ENCODE peak calls at places on chromosomes 16 and 17, in ten cellular contexts. W is HCT116, K is body of pancreas, H is adrenal gland, F is lower lobe of right lung, P is psoas muscle, V is prostate gland, Q is breast epithelium, O is right cardiac atrium, N is cardiac muscle cell. R is an unnamed sample.

GRCh38 chr16:85625053-85625452 is 11.9 kb downstream of the GSE1 start:
- DNase-seq in K (no peak), Q (no peak), F (no peak), N (no peak), P (no peak), H (no peak), W (no peak), O (no peak), V (no peak), R (no peak)

GRCh38 chr17:17305282-17305801 is 2.2 kb downstream of the NT5M start:
- DNase-seq in F (no peak), N (peak), H (no peak), K (no peak), Q (no peak), W (no peak), V (no peak), O (no peak), P (no peak), R (no peak)

GRCh38 chr16:27762441-27762840 is 212.5 kb downstream of the KATNIP start:
- DNase-seq in N (peak), Q (no peak), F (peak), O (no peak), V (no peak), P (no peak), H (no peak), W (peak), K (no peak), R (no peak)

GRCh38 chr16:78871241-78871640 is 729.3 kb downstream of the MAF start:
- DNase-seq in H (no peak), N (no peak), F (no peak), W (no peak), Q (no peak), K (peak), O (no peak), P (no peak), V (no peak), R (no peak)

GRCh38 chr16:27402964-27403600 is 1.1 kb downstream of the IL21R start:
- DNase-seq in W (no peak), Q (no peak), F (no peak), O (no peak), P (no peak), V (no peak), K (no peak), H (no peak), N (no peak), R (no peak)

GRCh38 chr16:80803341-80804060 is 897 bp downstream of the CDYL2 start:
- DNase-seq in H (peak), O (peak), V (peak), F (peak), K (peak), P (peak), Q (no peak), W (no peak), N (peak), R (no peak)

GRCh38 chr17:46968896-46969295 is 10.2 kb downstream of the RPRML start:
- DNase-seq in N (no peak), V (no peak), W (no peak), O (no peak), K (no peak), H (no peak), Q (no peak), P (no peak), F (no peak), R (peak)

GRCh38 chr17:12580640-12581039 is 85.0 kb upstream of the MYOCD start:
- DNase-seq in N (no peak), K (no peak), F (no peak), P (no peak), W (no peak), V (no peak), O (no peak), Q (no peak), H (no peak), R (no peak)

GRCh38 chr16:46883353-46883689 is 841 bp upstream of the GPT2 start:
- DNase-seq in W (no peak), F (no peak), H (peak), K (peak), V (peak), Q (no peak), P (no peak), O (no peak), N (no peak), R (no peak)

GRCh38 chr17:61555127-61555531 is 35.9 kb downstream of the NACA2 start:
- DNase-seq in N (no peak), V (no peak), F (no peak), O (no peak), Q (no peak), P (no peak), H (no peak), K (no peak), W (no peak), R (no peak)

GRCh38 chr16:86566601-86566965 is at the start of gene FOXC2:
- DNase-seq in O (peak), V (peak), F (peak), Q (peak), W (no peak), H (peak), P (peak), N (peak), K (peak), R (peak)

GRCh38 chr16:12231666-12232065 is 255.1 kb downstream of the SNX29 start:
- DNase-seq in F (no peak), V (no peak), K (no peak), W (no peak), N (no peak), P (no peak), O (no peak), H (no peak), Q (no peak), R (no peak)

GRCh38 chr17:2634361-2634960 is 41.0 kb downstream of the PAFAH1B1 start:
- DNase-seq in W (peak), N (no peak), H (no peak), V (no peak), Q (no peak), F (no peak), O (no peak), P (no peak), K (no peak), R (no peak)

GRCh38 chr16:25012525-25012991 is 2.6 kb downstream of the ARHGAP17 start:
- DNase-seq in Q (no peak), V (no peak), N (peak), H (no peak), P (no peak), K (no peak), O (no peak), F (no peak), W (no peak), R (no peak)

GRCh38 chr17:2264023-2264860 is 39.3 kb downstream of the SMG6 start:
- DNase-seq in K (no peak), F (no peak), H (no peak), Q (no peak), P (no peak), O (no peak), N (peak), V (no peak), W (no peak), R (no peak)

GRCh38 chr17:27654654-27655524 is 23.9 kb downstream of the LGALS9 start:
- DNase-seq in P (peak), W (peak), Q (no peak), F (peak), O (peak), V (peak), H (peak), N (peak), K (peak), R (peak)

GRCh38 chr16:53417011-53417410 is 17.3 kb upstream of the RBL2 start:
- DNase-seq in F (no peak), V (no peak), H (no peak), K (no peak), P (no peak), N (peak), Q (no peak), W (no peak), O (no peak), R (no peak)

GRCh38 chr17:29645516-29646051 is 22.9 kb upstream of the CORO6 start:
- DNase-seq in N (peak), H (peak), O (peak), P (peak), Q (peak), V (peak), F (peak), W (no peak), K (peak), R (peak)

GRCh38 chr17:34251186-34251585 is 3.9 kb upstream of the CCL2 start:
- DNase-seq in V (no peak), W (no peak), O (no peak), N (no peak), K (no peak), H (no peak), Q (no peak), P (no peak), F (no peak), R (no peak)

GRCh38 chr16:87723224-87723619 is 42.6 kb downstream of the KLHDC4 start:
- DNase-seq in O (peak), H (peak), N (peak), F (no peak), K (peak), Q (no peak), P (peak), W (no peak), V (no peak), R (no peak)

GRCh38 chr17:57935833-57936807 is 19.1 kb downstream of the CUEDC1 start:
- DNase-seq in H (peak), O (peak), W (no peak), P (peak), K (peak), F (no peak), V (no peak), N (peak), Q (peak), R (peak)

DNA sequence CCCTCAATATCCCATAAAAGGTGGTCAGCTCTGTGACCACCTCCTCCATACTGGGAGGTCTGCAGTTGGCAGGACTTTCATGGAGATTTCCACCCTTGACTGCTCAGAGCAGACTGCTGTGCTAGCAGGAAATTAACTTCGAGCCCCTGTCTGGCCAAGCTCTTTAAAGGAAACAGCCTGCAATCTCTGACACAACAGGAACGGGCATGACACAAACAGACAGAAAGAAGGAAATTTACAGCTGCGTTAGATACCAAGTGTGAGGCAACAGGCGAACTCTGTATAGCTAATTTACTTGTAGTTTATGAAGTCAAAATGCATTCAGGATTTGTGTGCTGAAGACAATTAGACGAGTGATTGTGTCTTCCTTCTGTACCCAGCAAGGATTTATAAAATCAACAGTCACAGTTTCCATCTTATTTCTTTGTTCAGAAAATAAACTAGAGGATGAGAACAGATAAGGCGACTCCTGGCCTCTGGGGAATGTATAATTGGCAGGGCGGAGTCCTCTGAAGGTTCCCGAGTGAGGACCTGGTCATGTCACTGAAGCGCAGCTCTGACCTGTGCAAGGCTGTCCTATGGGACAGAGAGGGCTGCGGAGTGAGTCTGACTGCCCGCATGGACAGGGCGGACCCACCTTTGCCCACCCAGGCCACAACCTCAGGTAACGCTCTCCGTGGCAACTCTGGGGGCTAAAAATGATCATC is 16.1 kb downstream of the WIPI1 start:
- DNase-seq in V (no peak), W (no peak), P (no peak), Q (no peak), O (no peak), F (no peak), N (peak), H (peak), K (no peak), R (no peak)
- H3K27ac ChIP-seq in V (peak), W (no peak), P (peak), Q (peak), O (peak), F (peak), N (no peak), H (peak), K (no peak), R (no peak)

GRCh38 chr16:65079549-65079948 is 42.3 kb downstream of the CDH11 start:
- DNase-seq in Q (no peak), N (no peak), W (no peak), P (no peak), O (no peak), F (no peak), K (no peak), V (no peak), H (no peak), R (no peak)
- H3K27ac ChIP-seq in Q (no peak), N (no peak), W (no peak), P (no peak), O (no peak), F (no peak), K (no peak), V (no peak), H (no peak), R (no peak)

DNA sequence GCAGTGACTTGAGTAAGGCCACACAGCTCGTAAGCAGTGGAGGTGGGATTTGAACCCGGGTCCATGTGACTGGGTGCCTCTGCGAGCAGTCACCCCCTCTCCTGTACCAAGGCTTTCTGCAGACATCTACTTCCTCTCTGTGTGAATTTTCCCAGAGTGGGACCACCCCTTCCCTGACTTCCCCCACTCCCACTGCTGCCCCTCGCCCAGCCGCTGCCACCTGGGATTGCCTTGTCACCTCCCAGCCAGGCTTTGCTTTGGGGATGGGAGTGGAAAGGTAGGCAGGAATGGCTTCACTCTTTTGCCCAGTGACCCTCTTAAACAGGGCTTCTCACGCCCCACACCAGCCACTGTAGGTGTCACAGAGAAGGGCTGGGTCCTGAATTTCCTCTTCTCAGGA is 105.2 kb upstream of the SEC14L1 start:
- DNase-seq in W (no peak), P (no peak), H (no peak), N (no peak), O (no peak), V (no peak), K (no peak), F (no peak), Q (no peak), R (no peak)
- H3K27ac ChIP-seq in W (no peak), P (no peak), H (no peak), N (no peak), O (no peak), V (no peak), K (no peak), F (no peak), Q (no peak), R (no peak)

DNA sequence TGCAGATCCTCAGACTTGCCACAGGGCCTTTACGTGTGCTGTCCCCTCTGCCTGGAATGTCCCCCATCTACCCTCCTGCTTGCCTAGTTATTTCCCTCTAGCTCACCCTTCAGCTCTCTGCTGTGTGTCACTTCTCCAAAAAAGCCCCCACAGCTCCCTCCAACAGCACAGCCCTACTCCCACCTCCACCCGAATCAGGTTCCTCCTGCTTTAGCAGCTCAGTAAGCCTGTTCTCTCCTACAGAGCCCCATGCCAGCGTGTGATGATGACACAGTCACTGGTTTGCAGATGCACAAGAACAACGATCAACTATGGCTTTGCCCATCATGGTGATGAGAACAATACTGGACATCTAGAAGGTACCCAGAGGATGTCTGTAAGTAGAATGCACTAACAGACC is 7.1 kb upstream of the SAMD14 start:
- DNase-seq in K (no peak), Q (no peak), F (no peak), P (no peak), V (no peak), H (no peak), N (no peak), W (no peak), O (no peak), R (no peak)
- H3K27ac ChIP-seq in K (no peak), Q (no peak), F (no peak), P (no peak), V (no peak), H (no peak), N (no peak), W (no peak), O (no peak), R (no peak)

GRCh38 chr17:41796066-41796895 is 9.8 kb upstream of the JUP start:
- DNase-seq in N (no peak), F (no peak), V (no peak), Q (no peak), K (no peak), W (no peak), O (no peak), P (no peak), H (no peak), R (no peak)

GRCh38 chr17:41794603-41794975 is 8.1 kb upstream of the JUP start:
- DNase-seq in F (no peak), O (no peak), Q (no peak), N (no peak), W (no peak), H (no peak), V (no peak), P (no peak), K (no peak), R (no peak)

GRCh38 chr17:41793749-41794602 is 7.5 kb upstream of the JUP start:
- DNase-seq in Q (no peak), O (no peak), V (no peak), K (no peak), P (no peak), H (no peak), F (no peak), W (no peak), N (peak), R (no peak)

GRCh38 chr17:41797377-41797776 is 10.9 kb upstream of the JUP start:
- DNase-seq in K (no peak), O (no peak), V (no peak), Q (no peak), N (no peak), F (no peak), H (no peak), W (no peak), P (no peak), R (no peak)

DNA sequence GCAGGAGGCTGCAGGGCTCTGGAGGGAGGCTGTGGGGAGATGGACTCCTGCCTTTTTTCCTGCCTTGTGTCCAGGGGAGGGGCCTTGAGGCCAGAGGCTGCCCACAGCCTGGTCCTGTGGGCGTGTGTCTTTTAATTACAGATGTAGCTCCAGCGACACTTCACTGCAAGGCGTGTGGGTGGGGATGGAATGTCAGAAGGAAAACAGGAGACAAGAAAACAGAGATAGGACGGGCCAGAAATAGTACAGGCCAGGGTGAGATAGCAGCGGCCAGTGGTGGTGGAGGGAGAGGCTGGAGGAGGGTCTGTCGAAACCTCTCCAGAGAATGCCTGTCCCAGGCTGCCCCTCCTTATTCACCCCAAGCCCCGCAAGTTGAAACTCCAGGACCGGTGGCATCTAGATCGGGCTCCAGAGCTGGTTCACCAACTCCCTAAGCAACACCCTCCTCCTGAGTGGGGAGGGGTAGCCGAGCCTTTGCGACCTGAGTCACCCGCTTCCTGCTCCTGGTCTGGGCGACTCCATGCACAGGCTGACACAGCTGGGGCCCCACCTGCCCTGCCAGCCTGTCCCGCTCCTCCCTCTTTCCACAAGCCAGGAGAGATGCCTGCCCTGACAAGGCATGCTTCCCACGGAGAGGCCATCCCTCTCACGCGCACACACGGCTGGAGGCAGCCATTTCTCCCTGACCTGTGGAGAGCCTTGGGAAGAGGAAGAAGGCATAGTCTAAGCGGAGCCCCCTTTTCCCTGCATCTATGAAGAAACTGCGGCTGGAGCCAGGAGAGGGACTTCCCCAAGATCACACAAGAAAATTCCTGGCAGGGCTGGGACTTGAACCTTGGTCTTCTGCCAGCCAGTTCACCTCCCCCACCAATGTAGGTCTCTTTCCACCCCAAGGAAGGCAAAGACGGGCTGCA is 6.6 kb upstream of the JUP start:
- DNase-seq in N (peak), Q (peak), V (peak), H (no peak), O (peak), F (peak), K (peak), P (no peak), W (peak), R (no peak)
- H3K27ac ChIP-seq in N (peak), Q (peak), V (peak), H (no peak), O (peak), F (peak), K (peak), P (no peak), W (peak), R (peak)

GRCh38 chr16:19672378-19672777 is 45.6 kb downstream of the KNOP1 start:
- DNase-seq in W (no peak), K (no peak), V (no peak), P (no peak), O (no peak), N (no peak), F (no peak), Q (no peak), H (no peak), R (no peak)
- H3K27ac ChIP-seq in W (no peak), K (no peak), V (no peak), P (no peak), O (no peak), N (no peak), F (no peak), Q (no peak), H (no peak), R (no peak)

GRCh38 chr17:50397919-50398285 is 579 bp upstream of the LRRC59 start:
- DNase-seq in K (no peak), P (no peak), N (no peak), Q (no peak), O (no peak), H (no peak), W (no peak), V (no peak), F (no peak), R (no peak)
- H3K27ac ChIP-seq in K (no peak), P (no peak), N (no peak), Q (peak), O (no peak), H (peak), W (no peak), V (no peak), F (peak), R (no peak)

DNA sequence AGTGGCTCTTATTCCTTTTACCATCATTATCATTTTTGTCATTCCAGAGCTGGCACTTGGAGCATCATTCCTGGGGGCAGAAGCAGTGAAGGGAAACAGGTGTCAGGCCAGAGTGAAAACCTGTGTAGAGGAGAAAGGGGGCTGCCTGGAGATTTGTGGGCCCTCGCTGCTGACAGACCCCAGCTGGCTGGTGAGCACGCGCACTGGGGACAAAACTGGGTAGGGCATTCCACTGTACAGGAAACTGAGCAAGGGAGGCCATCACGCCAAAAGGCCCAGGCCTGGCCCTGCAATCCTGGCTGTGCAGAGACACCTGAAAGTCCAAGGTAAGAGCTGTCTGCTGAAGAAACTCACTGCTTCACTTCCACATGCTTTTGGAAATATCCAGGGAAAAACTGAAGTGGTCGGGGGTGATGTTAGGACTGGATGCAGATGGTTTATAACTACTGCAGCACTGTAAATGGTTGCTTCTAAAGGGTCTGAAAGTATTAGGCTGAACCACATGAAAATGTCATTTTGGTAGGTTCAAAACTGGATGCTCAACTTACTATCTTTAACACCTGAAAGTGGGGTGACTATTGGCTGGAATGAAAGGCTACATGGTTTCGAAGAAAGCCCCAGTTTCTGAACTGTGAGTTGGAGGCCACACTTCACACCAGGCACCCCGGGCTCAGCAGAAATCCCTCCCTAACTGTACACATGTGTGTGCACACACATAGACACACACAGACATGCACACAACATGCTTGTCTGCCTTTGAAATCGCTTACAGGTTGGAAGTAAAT is 225.0 kb downstream of the C16orf78 start:
- DNase-seq in F (no peak), O (no peak), W (no peak), P (no peak), V (no peak), H (no peak), N (no peak), K (no peak), Q (no peak), R (peak)
- H3K27ac ChIP-seq in F (no peak), O (no peak), W (no peak), P (no peak), V (no peak), H (no peak), N (no peak), K (no peak), Q (no peak), R (no peak)